ENCODE peak calls at places on chromosomes 7 and 10, in seven cellular contexts. One of them, this sample, is unnamed.

GRCh38 chr10:123991622-123992570 is 100.3 kb upstream of the CPXM2 start:
- DNase-seq in fibroblast of lung: no peak
- DNase-seq in heart right ventricle: no peak
- DNase-seq in foreskin fibroblast: peak
- DNase-seq in hepatocyte: no peak
- DNase-seq in esophagus muscularis mucosa: peak
- DNase-seq in MM.1S: no peak
- DNase-seq in this sample: peak

GRCh38 chr10:80281292-80281691 is 8.2 kb downstream of the MAT1A start:
- DNase-seq in fibroblast of lung: no peak
- DNase-seq in hepatocyte: no peak
- DNase-seq in heart right ventricle: no peak
- DNase-seq in foreskin fibroblast: no peak
- DNase-seq in MM.1S: no peak
- DNase-seq in esophagus muscularis mucosa: peak
- DNase-seq in this sample: peak

GRCh38 chr10:76784076-76784475 is 853.5 kb downstream of the KCNMA1 start:
- DNase-seq in hepatocyte: no peak
- DNase-seq in fibroblast of lung: no peak
- DNase-seq in esophagus muscularis mucosa: no peak
- DNase-seq in MM.1S: no peak
- DNase-seq in foreskin fibroblast: no peak
- DNase-seq in heart right ventricle: no peak
- DNase-seq in this sample: no peak

GRCh38 chr10:4501306-4501705 is 324.7 kb upstream of the AKR1E2 start:
- DNase-seq in hepatocyte: peak
- DNase-seq in MM.1S: no peak
- DNase-seq in heart right ventricle: no peak
- DNase-seq in foreskin fibroblast: no peak
- DNase-seq in fibroblast of lung: peak
- DNase-seq in esophagus muscularis mucosa: no peak
- DNase-seq in this sample: no peak

GRCh38 chr10:83991986-83992753 is 147.1 kb upstream of the GHITM start:
- DNase-seq in fibroblast of lung: peak
- DNase-seq in esophagus muscularis mucosa: no peak
- DNase-seq in MM.1S: peak
- DNase-seq in foreskin fibroblast: no peak
- DNase-seq in heart right ventricle: no peak
- DNase-seq in hepatocyte: peak
- DNase-seq in this sample: no peak

GRCh38 chr10:79127151-79127961 is 58.6 kb downstream of the ZMIZ1 start:
- DNase-seq in esophagus muscularis mucosa: no peak
- DNase-seq in hepatocyte: peak
- DNase-seq in heart right ventricle: peak
- DNase-seq in fibroblast of lung: peak
- DNase-seq in foreskin fibroblast: peak
- DNase-seq in MM.1S: no peak
- DNase-seq in this sample: no peak

GRCh38 chr7:33814958-33815735 is 90.2 kb upstream of the BMPER start:
- DNase-seq in foreskin fibroblast: no peak
- DNase-seq in fibroblast of lung: no peak
- DNase-seq in heart right ventricle: peak
- DNase-seq in esophagus muscularis mucosa: peak
- DNase-seq in MM.1S: no peak
- DNase-seq in hepatocyte: no peak
- DNase-seq in this sample: no peak

GRCh38 chr7:102814025-102814471 is 65.2 kb downstream of the FAM185A start:
- DNase-seq in fibroblast of lung: peak
- DNase-seq in heart right ventricle: no peak
- DNase-seq in hepatocyte: no peak
- DNase-seq in MM.1S: no peak
- DNase-seq in esophagus muscularis mucosa: no peak
- DNase-seq in foreskin fibroblast: peak
- DNase-seq in this sample: no peak

GRCh38 chr10:132143162-132143561 is 43.6 kb upstream of the DPYSL4 start:
- DNase-seq in fibroblast of lung: no peak
- DNase-seq in hepatocyte: no peak
- DNase-seq in esophagus muscularis mucosa: no peak
- DNase-seq in heart right ventricle: no peak
- DNase-seq in foreskin fibroblast: peak
- DNase-seq in MM.1S: no peak
- DNase-seq in this sample: no peak

GRCh38 chr10:132144086-132144485 is 42.7 kb upstream of the DPYSL4 start:
- DNase-seq in foreskin fibroblast: no peak
- DNase-seq in heart right ventricle: no peak
- DNase-seq in MM.1S: no peak
- DNase-seq in hepatocyte: no peak
- DNase-seq in fibroblast of lung: no peak
- DNase-seq in esophagus muscularis mucosa: no peak
- DNase-seq in this sample: no peak

GRCh38 chr10:132141526-132142395 is 45.0 kb upstream of the DPYSL4 start:
- DNase-seq in MM.1S: no peak
- DNase-seq in hepatocyte: no peak
- DNase-seq in heart right ventricle: no peak
- DNase-seq in fibroblast of lung: no peak
- DNase-seq in esophagus muscularis mucosa: no peak
- DNase-seq in foreskin fibroblast: no peak
- DNase-seq in this sample: no peak

GRCh38 chr10:132141076-132141475 is 45.7 kb upstream of the DPYSL4 start:
- DNase-seq in fibroblast of lung: no peak
- DNase-seq in heart right ventricle: no peak
- DNase-seq in MM.1S: no peak
- DNase-seq in hepatocyte: no peak
- DNase-seq in esophagus muscularis mucosa: no peak
- DNase-seq in foreskin fibroblast: no peak
- DNase-seq in this sample: no peak

DNA sequence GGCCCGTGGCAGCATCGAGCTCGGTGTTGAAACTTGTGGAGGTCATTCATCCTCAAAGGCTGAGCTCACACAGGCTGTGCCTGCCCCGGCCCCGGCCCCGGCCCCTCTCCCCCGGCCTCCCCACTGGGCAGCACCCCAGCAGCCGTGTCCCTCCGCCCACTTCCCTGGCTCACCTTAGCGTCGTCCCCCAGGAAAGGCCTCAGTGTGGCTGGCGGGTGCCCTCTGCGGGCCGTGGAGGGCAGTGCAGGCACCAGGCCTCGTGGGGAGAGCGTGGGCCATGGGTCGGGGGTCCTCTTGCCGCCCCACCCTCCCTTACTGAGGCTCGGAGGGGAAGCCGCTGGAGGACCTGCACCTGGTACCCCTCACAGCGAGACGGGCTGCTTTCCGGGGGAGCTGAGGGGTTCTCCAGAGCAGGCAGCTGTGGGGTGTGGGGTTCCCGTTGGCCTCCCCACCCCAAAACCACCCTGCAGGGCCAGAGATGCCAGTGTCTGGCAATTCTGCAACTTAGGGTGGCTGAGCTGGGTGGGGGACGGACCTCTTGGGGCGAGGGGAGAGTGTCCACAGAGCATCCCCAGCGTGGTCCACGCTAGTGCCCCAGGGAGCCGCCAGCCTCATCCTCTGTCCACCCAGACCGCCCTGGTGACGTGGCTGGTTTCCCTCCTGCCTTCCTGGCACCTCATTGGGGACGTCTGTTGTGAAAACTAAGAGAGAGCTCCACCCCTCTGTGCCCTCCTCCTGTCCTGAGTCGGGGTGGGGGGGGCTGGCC is 44.2 kb upstream of the DPYSL4 start:
- DNase-seq in heart right ventricle: no peak
- DNase-seq in esophagus muscularis mucosa: no peak
- DNase-seq in MM.1S: no peak
- DNase-seq in fibroblast of lung: no peak
- DNase-seq in hepatocyte: peak
- DNase-seq in foreskin fibroblast: no peak
- DNase-seq in this sample: no peak
- TF ChIP-seq CTCF in heart right ventricle: peak
- TF ChIP-seq CTCF in esophagus muscularis mucosa: peak
- TF ChIP-seq CTCF in MM.1S: peak
- TF ChIP-seq CTCF in fibroblast of lung: peak
- TF ChIP-seq CTCF in hepatocyte: peak
- TF ChIP-seq CTCF in foreskin fibroblast: peak
- TF ChIP-seq CTCF in this sample: peak

GRCh38 chr10:987906-988666 is at the start of gene GTPBP4:
- DNase-seq in esophagus muscularis mucosa: peak
- DNase-seq in fibroblast of lung: peak
- DNase-seq in MM.1S: peak
- DNase-seq in foreskin fibroblast: peak
- DNase-seq in heart right ventricle: peak
- DNase-seq in hepatocyte: peak
- DNase-seq in this sample: peak
- TF ChIP-seq CTCF in esophagus muscularis mucosa: no peak
- TF ChIP-seq CTCF in fibroblast of lung: no peak
- TF ChIP-seq CTCF in MM.1S: peak
- TF ChIP-seq CTCF in foreskin fibroblast: no peak
- TF ChIP-seq CTCF in heart right ventricle: peak
- TF ChIP-seq CTCF in hepatocyte: peak
- TF ChIP-seq CTCF in this sample: peak

GRCh38 chr10:52566471-52567246 is 205.9 kb downstream of the MBL2 start:
- DNase-seq in foreskin fibroblast: peak
- DNase-seq in fibroblast of lung: peak
- DNase-seq in MM.1S: peak
- DNase-seq in hepatocyte: peak
- DNase-seq in heart right ventricle: no peak
- DNase-seq in esophagus muscularis mucosa: no peak
- DNase-seq in this sample: no peak
- TF ChIP-seq CTCF in foreskin fibroblast: peak
- TF ChIP-seq CTCF in fibroblast of lung: peak
- TF ChIP-seq CTCF in MM.1S: peak
- TF ChIP-seq CTCF in hepatocyte: peak
- TF ChIP-seq CTCF in heart right ventricle: peak
- TF ChIP-seq CTCF in esophagus muscularis mucosa: no peak
- TF ChIP-seq CTCF in this sample: peak

GRCh38 chr10:132158810-132159209 is 27.9 kb upstream of the DPYSL4 start:
- DNase-seq in hepatocyte: no peak
- DNase-seq in MM.1S: no peak
- DNase-seq in foreskin fibroblast: no peak
- DNase-seq in heart right ventricle: no peak
- DNase-seq in esophagus muscularis mucosa: no peak
- DNase-seq in fibroblast of lung: no peak
- DNase-seq in this sample: no peak
- TF ChIP-seq CTCF in hepatocyte: no peak
- TF ChIP-seq CTCF in MM.1S: no peak
- TF ChIP-seq CTCF in foreskin fibroblast: no peak
- TF ChIP-seq CTCF in heart right ventricle: no peak
- TF ChIP-seq CTCF in esophagus muscularis mucosa: no peak
- TF ChIP-seq CTCF in fibroblast of lung: no peak
- TF ChIP-seq CTCF in this sample: no peak

GRCh38 chr7:147525295-147525694 is 1065.3 kb upstream of the C7orf33 start:
- DNase-seq in foreskin fibroblast: no peak
- DNase-seq in hepatocyte: no peak
- DNase-seq in fibroblast of lung: no peak
- DNase-seq in heart right ventricle: no peak
- DNase-seq in esophagus muscularis mucosa: no peak
- DNase-seq in MM.1S: no peak
- DNase-seq in this sample: no peak
- TF ChIP-seq CTCF in foreskin fibroblast: no peak
- TF ChIP-seq CTCF in hepatocyte: no peak
- TF ChIP-seq CTCF in fibroblast of lung: no peak
- TF ChIP-seq CTCF in heart right ventricle: no peak
- TF ChIP-seq CTCF in esophagus muscularis mucosa: no peak
- TF ChIP-seq CTCF in MM.1S: no peak
- TF ChIP-seq CTCF in this sample: no peak

DNA sequence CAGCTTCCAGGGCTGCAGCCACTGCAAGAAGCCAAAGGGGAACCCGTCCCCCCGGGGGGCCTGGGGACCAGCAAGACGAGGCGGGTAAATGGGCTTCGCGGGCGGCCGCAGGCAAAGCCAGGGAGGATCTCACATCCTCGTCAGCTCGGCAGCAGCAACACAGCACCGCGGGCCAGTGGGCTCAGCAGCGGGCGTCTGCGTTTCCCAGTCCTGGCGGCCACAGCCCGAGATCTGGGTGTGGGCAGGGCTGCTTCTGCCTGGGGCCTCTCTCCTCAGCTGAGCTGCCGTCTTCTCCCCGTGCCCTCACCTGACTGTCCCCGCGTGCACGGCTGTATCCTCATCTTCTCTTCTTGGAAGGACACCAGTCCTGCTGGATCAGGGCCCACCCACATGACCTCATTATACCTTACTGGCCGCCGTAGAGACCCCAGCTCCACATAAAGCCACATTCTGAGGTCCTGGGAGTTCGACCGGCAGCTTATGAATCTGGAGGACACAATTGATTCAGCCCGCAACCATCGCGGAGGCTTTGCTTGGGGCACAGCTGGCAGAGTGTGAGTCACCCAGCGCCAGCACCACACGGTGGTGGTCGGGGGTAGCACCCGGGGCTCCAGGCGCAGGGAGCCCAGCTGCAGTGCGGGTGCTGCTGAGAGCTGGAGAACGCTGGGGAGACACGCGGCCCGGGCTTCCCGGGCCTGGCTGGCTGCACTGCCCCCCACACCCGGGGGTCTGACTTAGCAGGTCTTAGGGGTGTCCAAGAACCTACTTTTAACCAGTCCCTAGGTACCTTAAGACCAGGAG is 88.1 kb downstream of the PAXIP1 start:
- DNase-seq in esophagus muscularis mucosa: no peak
- DNase-seq in MM.1S: no peak
- DNase-seq in hepatocyte: no peak
- DNase-seq in heart right ventricle: no peak
- DNase-seq in foreskin fibroblast: peak
- DNase-seq in fibroblast of lung: no peak
- DNase-seq in this sample: peak
- TF ChIP-seq CTCF in esophagus muscularis mucosa: no peak
- TF ChIP-seq CTCF in MM.1S: no peak
- TF ChIP-seq CTCF in hepatocyte: no peak
- TF ChIP-seq CTCF in heart right ventricle: no peak
- TF ChIP-seq CTCF in foreskin fibroblast: no peak
- TF ChIP-seq CTCF in fibroblast of lung: no peak
- TF ChIP-seq CTCF in this sample: no peak

GRCh38 chr10:86756511-86757109 is at the start of gene BMPR1A:
- DNase-seq in fibroblast of lung: no peak
- DNase-seq in foreskin fibroblast: peak
- DNase-seq in esophagus muscularis mucosa: no peak
- DNase-seq in heart right ventricle: peak
- DNase-seq in hepatocyte: peak
- DNase-seq in MM.1S: no peak
- DNase-seq in this sample: peak

GRCh38 chr10:86755454-86755739 is 1.0 kb upstream of the BMPR1A start:
- DNase-seq in esophagus muscularis mucosa: no peak
- DNase-seq in MM.1S: no peak
- DNase-seq in fibroblast of lung: no peak
- DNase-seq in heart right ventricle: no peak
- DNase-seq in foreskin fibroblast: no peak
- DNase-seq in hepatocyte: no peak
- DNase-seq in this sample: no peak

GRCh38 chr10:86755740-86756510 is 494 bp upstream of the BMPR1A start:
- DNase-seq in esophagus muscularis mucosa: peak
- DNase-seq in hepatocyte: peak
- DNase-seq in fibroblast of lung: peak
- DNase-seq in MM.1S: peak
- DNase-seq in foreskin fibroblast: peak
- DNase-seq in heart right ventricle: peak
- DNase-seq in this sample: peak

GRCh38 chr10:86758231-86759072 is 2.0 kb downstream of the BMPR1A start:
- DNase-seq in heart right ventricle: no peak
- DNase-seq in esophagus muscularis mucosa: no peak
- DNase-seq in foreskin fibroblast: peak
- DNase-seq in MM.1S: no peak
- DNase-seq in fibroblast of lung: peak
- DNase-seq in hepatocyte: no peak
- DNase-seq in this sample: no peak

GRCh38 chr10:86757110-86757790 is 831 bp downstream of the BMPR1A start:
- DNase-seq in MM.1S: no peak
- DNase-seq in foreskin fibroblast: peak
- DNase-seq in fibroblast of lung: peak
- DNase-seq in esophagus muscularis mucosa: no peak
- DNase-seq in heart right ventricle: peak
- DNase-seq in hepatocyte: peak
- DNase-seq in this sample: peak
- TF ChIP-seq CTCF in MM.1S: no peak
- TF ChIP-seq CTCF in foreskin fibroblast: peak
- TF ChIP-seq CTCF in fibroblast of lung: peak
- TF ChIP-seq CTCF in esophagus muscularis mucosa: no peak
- TF ChIP-seq CTCF in heart right ventricle: no peak
- TF ChIP-seq CTCF in hepatocyte: no peak
- TF ChIP-seq CTCF in this sample: peak